ENCODE peak calls at places on chromosomes 13 and 19, in nine cellular contexts. One of them, this sample, is unnamed.

GRCh38 chr13:98325724-98326123 is 148.7 kb upstream of the RNF113B start:
- DNase-seq in psoas muscle: no peak
- DNase-seq in naive thymus-derived CD8-positive, alpha-beta T cell: no peak
- DNase-seq in PC-9: no peak
- DNase-seq in stimulated activated CD4-positive, alpha-beta T cell treated with anti-CD3 and anti-CD28 coated beads, Interleukin-4, amount 100 ng/mL, for 1 hour: no peak
- DNase-seq in natural killer cell: no peak
- DNase-seq in cardiac fibroblast: no peak
- DNase-seq in activated CD4-positive, alpha-beta T cell treated with anti-CD3 and anti-CD28 coated beads for 24 hours: no peak
- DNase-seq in T-helper 1 cell: no peak
- DNase-seq in this sample: no peak

GRCh38 chr19:54154603-54155345 is 4.7 kb downstream of the LENG1 start:
- DNase-seq in psoas muscle: no peak
- DNase-seq in naive thymus-derived CD8-positive, alpha-beta T cell: no peak
- DNase-seq in PC-9: no peak
- DNase-seq in stimulated activated CD4-positive, alpha-beta T cell treated with anti-CD3 and anti-CD28 coated beads, Interleukin-4, amount 100 ng/mL, for 1 hour: peak
- DNase-seq in natural killer cell: no peak
- DNase-seq in cardiac fibroblast: peak
- DNase-seq in activated CD4-positive, alpha-beta T cell treated with anti-CD3 and anti-CD28 coated beads for 24 hours: no peak
- DNase-seq in T-helper 1 cell: no peak
- DNase-seq in this sample: no peak

GRCh38 chr13:32905063-32905863 is 111.0 kb upstream of the KL start:
- DNase-seq in psoas muscle: no peak
- DNase-seq in naive thymus-derived CD8-positive, alpha-beta T cell: no peak
- DNase-seq in PC-9: no peak
- DNase-seq in stimulated activated CD4-positive, alpha-beta T cell treated with anti-CD3 and anti-CD28 coated beads, Interleukin-4, amount 100 ng/mL, for 1 hour: no peak
- DNase-seq in natural killer cell: no peak
- DNase-seq in cardiac fibroblast: no peak
- DNase-seq in activated CD4-positive, alpha-beta T cell treated with anti-CD3 and anti-CD28 coated beads for 24 hours: no peak
- DNase-seq in T-helper 1 cell: no peak
- DNase-seq in this sample: no peak

GRCh38 chr13:27620377-27621115 is at the start of gene LNX2:
- DNase-seq in psoas muscle: peak
- DNase-seq in naive thymus-derived CD8-positive, alpha-beta T cell: peak
- DNase-seq in PC-9: peak
- DNase-seq in stimulated activated CD4-positive, alpha-beta T cell treated with anti-CD3 and anti-CD28 coated beads, Interleukin-4, amount 100 ng/mL, for 1 hour: peak
- DNase-seq in natural killer cell: peak
- DNase-seq in cardiac fibroblast: peak
- DNase-seq in activated CD4-positive, alpha-beta T cell treated with anti-CD3 and anti-CD28 coated beads for 24 hours: peak
- DNase-seq in T-helper 1 cell: peak
- DNase-seq in this sample: peak

GRCh38 chr13:43319617-43320444 is 296.4 kb downstream of the DNAJC15 start:
- DNase-seq in psoas muscle: no peak
- DNase-seq in naive thymus-derived CD8-positive, alpha-beta T cell: no peak
- DNase-seq in PC-9: no peak
- DNase-seq in stimulated activated CD4-positive, alpha-beta T cell treated with anti-CD3 and anti-CD28 coated beads, Interleukin-4, amount 100 ng/mL, for 1 hour: no peak
- DNase-seq in natural killer cell: no peak
- DNase-seq in cardiac fibroblast: no peak
- DNase-seq in activated CD4-positive, alpha-beta T cell treated with anti-CD3 and anti-CD28 coated beads for 24 hours: no peak
- DNase-seq in T-helper 1 cell: no peak
- DNase-seq in this sample: no peak

GRCh38 chr13:20974981-20975585 is 72.5 kb upstream of the XPO4 start:
- DNase-seq in psoas muscle: no peak
- DNase-seq in naive thymus-derived CD8-positive, alpha-beta T cell: no peak
- DNase-seq in PC-9: no peak
- DNase-seq in stimulated activated CD4-positive, alpha-beta T cell treated with anti-CD3 and anti-CD28 coated beads, Interleukin-4, amount 100 ng/mL, for 1 hour: no peak
- DNase-seq in natural killer cell: no peak
- DNase-seq in cardiac fibroblast: no peak
- DNase-seq in activated CD4-positive, alpha-beta T cell treated with anti-CD3 and anti-CD28 coated beads for 24 hours: no peak
- DNase-seq in T-helper 1 cell: no peak
- DNase-seq in this sample: no peak

GRCh38 chr19:28294395-28294794 is 918.6 kb downstream of the UQCRFS1 start:
- DNase-seq in psoas muscle: no peak
- DNase-seq in naive thymus-derived CD8-positive, alpha-beta T cell: no peak
- DNase-seq in PC-9: no peak
- DNase-seq in stimulated activated CD4-positive, alpha-beta T cell treated with anti-CD3 and anti-CD28 coated beads, Interleukin-4, amount 100 ng/mL, for 1 hour: no peak
- DNase-seq in natural killer cell: no peak
- DNase-seq in cardiac fibroblast: peak
- DNase-seq in activated CD4-positive, alpha-beta T cell treated with anti-CD3 and anti-CD28 coated beads for 24 hours: no peak
- DNase-seq in T-helper 1 cell: no peak
- DNase-seq in this sample: no peak

GRCh38 chr19:9847087-9847671 is 12.1 kb downstream of the PIN1 start:
- DNase-seq in psoas muscle: peak
- DNase-seq in naive thymus-derived CD8-positive, alpha-beta T cell: no peak
- DNase-seq in PC-9: peak
- DNase-seq in stimulated activated CD4-positive, alpha-beta T cell treated with anti-CD3 and anti-CD28 coated beads, Interleukin-4, amount 100 ng/mL, for 1 hour: peak
- DNase-seq in natural killer cell: no peak
- DNase-seq in cardiac fibroblast: peak
- DNase-seq in activated CD4-positive, alpha-beta T cell treated with anti-CD3 and anti-CD28 coated beads for 24 hours: peak
- DNase-seq in T-helper 1 cell: no peak
- DNase-seq in this sample: peak

GRCh38 chr13:38421590-38422560 is 72.2 kb downstream of the UFM1 start:
- DNase-seq in psoas muscle: no peak
- DNase-seq in naive thymus-derived CD8-positive, alpha-beta T cell: no peak
- DNase-seq in PC-9: no peak
- DNase-seq in stimulated activated CD4-positive, alpha-beta T cell treated with anti-CD3 and anti-CD28 coated beads, Interleukin-4, amount 100 ng/mL, for 1 hour: no peak
- DNase-seq in natural killer cell: no peak
- DNase-seq in cardiac fibroblast: peak
- DNase-seq in activated CD4-positive, alpha-beta T cell treated with anti-CD3 and anti-CD28 coated beads for 24 hours: no peak
- DNase-seq in T-helper 1 cell: no peak
- DNase-seq in this sample: no peak

GRCh38 chr19:6000228-6000847 is 22.4 kb upstream of the RANBP3 start:
- DNase-seq in psoas muscle: no peak
- DNase-seq in naive thymus-derived CD8-positive, alpha-beta T cell: no peak
- DNase-seq in PC-9: no peak
- DNase-seq in stimulated activated CD4-positive, alpha-beta T cell treated with anti-CD3 and anti-CD28 coated beads, Interleukin-4, amount 100 ng/mL, for 1 hour: no peak
- DNase-seq in natural killer cell: no peak
- DNase-seq in cardiac fibroblast: no peak
- DNase-seq in activated CD4-positive, alpha-beta T cell treated with anti-CD3 and anti-CD28 coated beads for 24 hours: no peak
- DNase-seq in T-helper 1 cell: no peak
- DNase-seq in this sample: no peak

GRCh38 chr19:33450689-33451088 is 70.9 kb downstream of the PEPD start:
- DNase-seq in psoas muscle: no peak
- DNase-seq in naive thymus-derived CD8-positive, alpha-beta T cell: no peak
- DNase-seq in PC-9: no peak
- DNase-seq in stimulated activated CD4-positive, alpha-beta T cell treated with anti-CD3 and anti-CD28 coated beads, Interleukin-4, amount 100 ng/mL, for 1 hour: no peak
- DNase-seq in natural killer cell: no peak
- DNase-seq in cardiac fibroblast: no peak
- DNase-seq in activated CD4-positive, alpha-beta T cell treated with anti-CD3 and anti-CD28 coated beads for 24 hours: no peak
- DNase-seq in T-helper 1 cell: no peak
- DNase-seq in this sample: no peak

GRCh38 chr19:30341646-30342201 is 30.5 kb upstream of the ZNF536 start:
- DNase-seq in psoas muscle: no peak
- DNase-seq in naive thymus-derived CD8-positive, alpha-beta T cell: no peak
- DNase-seq in PC-9: no peak
- DNase-seq in stimulated activated CD4-positive, alpha-beta T cell treated with anti-CD3 and anti-CD28 coated beads, Interleukin-4, amount 100 ng/mL, for 1 hour: no peak
- DNase-seq in natural killer cell: no peak
- DNase-seq in cardiac fibroblast: no peak
- DNase-seq in activated CD4-positive, alpha-beta T cell treated with anti-CD3 and anti-CD28 coated beads for 24 hours: no peak
- DNase-seq in T-helper 1 cell: no peak
- DNase-seq in this sample: no peak

GRCh38 chr19:44260695-44261446 is 1.2 kb downstream of the ZNF233 start:
- DNase-seq in psoas muscle: no peak
- DNase-seq in naive thymus-derived CD8-positive, alpha-beta T cell: no peak
- DNase-seq in PC-9: no peak
- DNase-seq in stimulated activated CD4-positive, alpha-beta T cell treated with anti-CD3 and anti-CD28 coated beads, Interleukin-4, amount 100 ng/mL, for 1 hour: no peak
- DNase-seq in natural killer cell: no peak
- DNase-seq in cardiac fibroblast: peak
- DNase-seq in activated CD4-positive, alpha-beta T cell treated with anti-CD3 and anti-CD28 coated beads for 24 hours: no peak
- DNase-seq in T-helper 1 cell: no peak
- DNase-seq in this sample: no peak

GRCh38 chr13:111383591-111384440 is 63.4 kb downstream of the TEX29 start:
- DNase-seq in psoas muscle: no peak
- DNase-seq in naive thymus-derived CD8-positive, alpha-beta T cell: peak
- DNase-seq in PC-9: no peak
- DNase-seq in stimulated activated CD4-positive, alpha-beta T cell treated with anti-CD3 and anti-CD28 coated beads, Interleukin-4, amount 100 ng/mL, for 1 hour: no peak
- DNase-seq in natural killer cell: no peak
- DNase-seq in cardiac fibroblast: no peak
- DNase-seq in activated CD4-positive, alpha-beta T cell treated with anti-CD3 and anti-CD28 coated beads for 24 hours: no peak
- DNase-seq in T-helper 1 cell: no peak
- DNase-seq in this sample: no peak

GRCh38 chr13:94731028-94731427 is 18.7 kb upstream of the SOX21 start:
- DNase-seq in psoas muscle: no peak
- DNase-seq in naive thymus-derived CD8-positive, alpha-beta T cell: no peak
- DNase-seq in PC-9: no peak
- DNase-seq in stimulated activated CD4-positive, alpha-beta T cell treated with anti-CD3 and anti-CD28 coated beads, Interleukin-4, amount 100 ng/mL, for 1 hour: no peak
- DNase-seq in natural killer cell: no peak
- DNase-seq in cardiac fibroblast: no peak
- DNase-seq in activated CD4-positive, alpha-beta T cell treated with anti-CD3 and anti-CD28 coated beads for 24 hours: no peak
- DNase-seq in T-helper 1 cell: no peak
- DNase-seq in this sample: no peak